ENCODE peak calls at places on chromosomes 2 and 18, in seven cellular contexts. One of them, this sample, is unnamed.

GRCh38 chr2:37191253-37191652 is 2.8 kb upstream of the SULT6B1 start:
- DNase-seq in tibial nerve: no peak
- DNase-seq in upper lobe of left lung: peak; percentile 59
- DNase-seq in sigmoid colon: no peak
- DNase-seq in SK-N-SH: no peak
- DNase-seq in GM12878: no peak
- DNase-seq in stomach: no peak
- DNase-seq in this sample: no peak

GRCh38 chr2:189486237-189486770 is 45.0 kb downstream of the WDR75 start:
- DNase-seq in tibial nerve: no peak
- DNase-seq in upper lobe of left lung: no peak
- DNase-seq in sigmoid colon: no peak
- DNase-seq in SK-N-SH: no peak
- DNase-seq in GM12878: no peak
- DNase-seq in stomach: no peak
- DNase-seq in this sample: no peak

GRCh38 chr18:69817335-69817935 is 130.2 kb downstream of the CD226 start:
- DNase-seq in tibial nerve: no peak
- DNase-seq in upper lobe of left lung: no peak
- DNase-seq in sigmoid colon: no peak
- DNase-seq in SK-N-SH: no peak
- DNase-seq in GM12878: no peak
- DNase-seq in stomach: no peak
- DNase-seq in this sample: no peak

GRCh38 chr2:98637401-98638144 is 29.2 kb downstream of the UNC50 start:
- DNase-seq in tibial nerve: no peak
- DNase-seq in upper lobe of left lung: no peak
- DNase-seq in sigmoid colon: no peak
- DNase-seq in SK-N-SH: no peak
- DNase-seq in GM12878: peak; percentile 67
- DNase-seq in stomach: no peak
- DNase-seq in this sample: no peak

GRCh38 chr2:54755641-54756326 is 32.3 kb downstream of the EML6 start:
- DNase-seq in tibial nerve: no peak
- DNase-seq in upper lobe of left lung: no peak
- DNase-seq in sigmoid colon: no peak
- DNase-seq in SK-N-SH: no peak
- DNase-seq in GM12878: peak; percentile 23
- DNase-seq in stomach: no peak
- DNase-seq in this sample: no peak

GRCh38 chr2:10331033-10331701 is 28.5 kb downstream of the HPCAL1 start:
- DNase-seq in tibial nerve: peak; percentile 40
- DNase-seq in upper lobe of left lung: peak; percentile 90
- DNase-seq in sigmoid colon: no peak
- DNase-seq in SK-N-SH: no peak
- DNase-seq in GM12878: peak; percentile 40
- DNase-seq in stomach: peak; percentile 78
- DNase-seq in this sample: no peak

GRCh38 chr2:177474904-177475474 is 82.4 kb downstream of the AGPS start:
- DNase-seq in tibial nerve: no peak
- DNase-seq in upper lobe of left lung: no peak
- DNase-seq in sigmoid colon: no peak
- DNase-seq in SK-N-SH: no peak
- DNase-seq in GM12878: no peak
- DNase-seq in stomach: no peak
- DNase-seq in this sample: no peak

GRCh38 chr2:36373149-36373880 is 17.7 kb downstream of the CRIM1 start:
- DNase-seq in tibial nerve: peak; percentile 39
- DNase-seq in upper lobe of left lung: no peak
- DNase-seq in sigmoid colon: no peak
- DNase-seq in SK-N-SH: no peak
- DNase-seq in GM12878: no peak
- DNase-seq in stomach: no peak
- DNase-seq in this sample: no peak

GRCh38 chr18:13611058-13611615 is 115.2 kb downstream of the FAM210A start:
- DNase-seq in tibial nerve: no peak
- DNase-seq in upper lobe of left lung: peak; percentile 71
- DNase-seq in sigmoid colon: peak; percentile 78
- DNase-seq in SK-N-SH: peak; percentile 52
- DNase-seq in GM12878: no peak
- DNase-seq in stomach: no peak
- DNase-seq in this sample: peak; percentile 37

GRCh38 chr2:74559912-74560311 is 5.4 kb downstream of the DOK1 start:
- DNase-seq in tibial nerve: no peak
- DNase-seq in upper lobe of left lung: no peak
- DNase-seq in sigmoid colon: no peak
- DNase-seq in SK-N-SH: no peak
- DNase-seq in GM12878: no peak
- DNase-seq in stomach: no peak
- DNase-seq in this sample: no peak

GRCh38 chr2:144520718-144521487 is 984 bp upstream of the ZEB2 start:
- DNase-seq in tibial nerve: no peak
- DNase-seq in upper lobe of left lung: no peak
- DNase-seq in sigmoid colon: no peak
- DNase-seq in SK-N-SH: no peak
- DNase-seq in GM12878: no peak
- DNase-seq in stomach: no peak
- DNase-seq in this sample: no peak

GRCh38 chr2:144518744-144519596 is 949 bp downstream of the ZEB2 start:
- DNase-seq in tibial nerve: no peak
- DNase-seq in upper lobe of left lung: no peak
- DNase-seq in sigmoid colon: no peak
- DNase-seq in SK-N-SH: no peak
- DNase-seq in GM12878: peak; percentile 41
- DNase-seq in stomach: no peak
- DNase-seq in this sample: no peak

GRCh38 chr2:144521702-144522101 is 1.8 kb upstream of the ZEB2 start:
- DNase-seq in tibial nerve: no peak
- DNase-seq in upper lobe of left lung: no peak
- DNase-seq in sigmoid colon: no peak
- DNase-seq in SK-N-SH: no peak
- DNase-seq in GM12878: no peak
- DNase-seq in stomach: no peak
- DNase-seq in this sample: peak; percentile 29

GRCh38 chr2:144519597-144519933 is 354 bp downstream of the ZEB2 start:
- DNase-seq in tibial nerve: no peak
- DNase-seq in upper lobe of left lung: no peak
- DNase-seq in sigmoid colon: no peak
- DNase-seq in SK-N-SH: no peak
- DNase-seq in GM12878: no peak
- DNase-seq in stomach: no peak
- DNase-seq in this sample: no peak

DNA sequence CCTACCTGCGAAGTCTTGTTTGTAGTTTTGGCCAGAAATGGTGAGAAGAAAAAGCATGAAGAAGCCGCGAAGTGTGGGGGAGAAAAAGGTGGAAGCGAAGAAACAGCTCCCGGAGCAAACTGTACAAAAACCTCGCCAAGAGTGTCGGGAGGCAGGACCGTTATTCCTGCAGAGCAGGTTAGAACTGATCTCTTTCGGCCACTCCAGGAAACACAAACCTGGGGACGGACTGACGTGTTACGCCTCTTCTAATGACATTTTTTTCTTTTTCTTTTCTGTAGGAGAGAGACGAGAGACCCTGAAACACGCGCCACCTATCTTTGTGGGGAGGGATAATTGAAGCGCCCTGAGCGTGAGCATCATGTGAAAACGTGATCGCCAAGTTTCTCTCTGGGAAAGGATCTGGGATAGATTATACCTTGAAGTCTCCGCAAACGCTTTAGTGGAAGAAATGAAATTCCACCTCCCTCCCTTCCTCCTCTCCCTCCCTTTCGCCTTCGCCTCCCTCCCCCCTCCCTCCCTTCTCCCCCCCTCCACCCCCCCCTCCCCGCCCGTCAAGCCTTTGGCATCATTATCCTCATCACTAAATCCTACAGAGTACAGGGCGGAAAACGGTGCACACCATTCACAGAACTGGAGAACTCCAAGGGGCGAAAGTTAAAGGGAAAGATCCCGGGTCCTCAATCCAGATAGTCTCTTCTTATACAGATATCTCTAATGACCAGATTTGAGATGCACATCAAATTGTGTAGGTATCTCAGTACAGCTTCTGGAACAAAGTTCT is at the start of gene ZEB2:
- DNase-seq in tibial nerve: peak; percentile 80
- DNase-seq in upper lobe of left lung: no peak
- DNase-seq in sigmoid colon: peak; percentile 88
- DNase-seq in SK-N-SH: peak; percentile 63
- DNase-seq in GM12878: no peak
- DNase-seq in stomach: no peak
- DNase-seq in this sample: peak; percentile 73
- TF ChIP-seq EP300 in tibial nerve: no peak
- TF ChIP-seq EP300 in upper lobe of left lung: no peak
- TF ChIP-seq EP300 in sigmoid colon: no peak
- TF ChIP-seq EP300 in SK-N-SH: no peak
- TF ChIP-seq EP300 in GM12878: no peak
- TF ChIP-seq EP300 in stomach: no peak
- TF ChIP-seq EP300 in this sample: no peak

DNA sequence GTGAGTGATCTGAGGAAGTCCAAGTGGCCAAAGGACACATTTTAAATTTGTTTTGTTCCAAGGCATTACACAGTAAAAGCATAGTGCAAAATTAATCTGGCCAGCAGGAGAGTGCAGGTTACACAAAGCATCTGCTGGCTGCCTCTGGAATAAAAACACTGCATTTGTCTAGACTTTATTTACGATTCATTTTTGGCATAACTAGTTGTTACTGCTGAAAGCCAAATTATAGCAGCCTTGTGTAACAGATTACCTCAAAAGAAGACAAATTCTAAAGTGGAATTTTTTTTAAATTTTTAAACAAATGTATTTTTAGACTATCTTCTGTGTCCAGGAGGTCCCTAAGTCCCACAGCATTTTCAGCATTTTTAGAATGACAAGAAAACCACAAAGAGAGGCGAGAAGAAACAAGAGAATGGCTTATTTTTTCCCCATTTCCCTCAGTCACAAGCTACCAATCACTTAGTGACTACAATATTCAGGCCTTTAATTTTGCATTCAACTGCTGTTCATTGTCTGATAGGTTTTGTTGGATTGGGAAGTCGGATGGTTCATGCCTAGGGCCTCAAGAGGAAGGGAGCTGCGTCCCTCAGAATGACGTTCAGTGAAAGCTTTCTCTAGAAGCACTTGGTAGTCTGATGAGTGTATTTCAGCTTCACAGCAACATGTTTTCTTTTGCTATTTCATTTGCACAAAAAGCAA is 46.0 kb downstream of the TMEFF2 start:
- DNase-seq in tibial nerve: no peak
- DNase-seq in upper lobe of left lung: no peak
- DNase-seq in sigmoid colon: no peak
- DNase-seq in SK-N-SH: no peak
- DNase-seq in GM12878: no peak
- DNase-seq in stomach: no peak
- DNase-seq in this sample: peak; percentile 10
- H3K27ac ChIP-seq in tibial nerve: no peak overlapping the region
- H3K27ac ChIP-seq in upper lobe of left lung: peak overlapping the region; percentile 27
- H3K27ac ChIP-seq in sigmoid colon: peak overlapping the region; percentile 37
- H3K27ac ChIP-seq in SK-N-SH: peak overlapping the region; percentile 39
- H3K27ac ChIP-seq in GM12878: no peak overlapping the region
- H3K27ac ChIP-seq in stomach: no peak overlapping the region
- H3K27ac ChIP-seq in this sample: peak overlapping the region; percentile 33

GRCh38 chr2:112776113-112776512 is 8.2 kb downstream of the IL1A start:
- DNase-seq in tibial nerve: no peak
- DNase-seq in upper lobe of left lung: no peak
- DNase-seq in sigmoid colon: no peak
- DNase-seq in SK-N-SH: no peak
- DNase-seq in GM12878: no peak
- DNase-seq in stomach: no peak
- DNase-seq in this sample: no peak

GRCh38 chr2:112773510-112773909 is 9.1 kb upstream of the CKAP2L start:
- DNase-seq in tibial nerve: no peak
- DNase-seq in upper lobe of left lung: no peak
- DNase-seq in sigmoid colon: no peak
- DNase-seq in SK-N-SH: no peak
- DNase-seq in GM12878: no peak
- DNase-seq in stomach: no peak
- DNase-seq in this sample: no peak

GRCh38 chr2:112773091-112773490 is 8.7 kb upstream of the CKAP2L start:
- DNase-seq in tibial nerve: no peak
- DNase-seq in upper lobe of left lung: no peak
- DNase-seq in sigmoid colon: no peak
- DNase-seq in SK-N-SH: no peak
- DNase-seq in GM12878: no peak
- DNase-seq in stomach: no peak
- DNase-seq in this sample: no peak

GRCh38 chr2:112777036-112777435 is 7.3 kb downstream of the IL1A start:
- DNase-seq in tibial nerve: no peak
- DNase-seq in upper lobe of left lung: no peak
- DNase-seq in sigmoid colon: no peak
- DNase-seq in SK-N-SH: no peak
- DNase-seq in GM12878: no peak
- DNase-seq in stomach: no peak
- DNase-seq in this sample: no peak

GRCh38 chr2:112774536-112775285 is 9.6 kb downstream of the IL1A start:
- DNase-seq in tibial nerve: no peak
- DNase-seq in upper lobe of left lung: no peak
- DNase-seq in sigmoid colon: no peak
- DNase-seq in SK-N-SH: no peak
- DNase-seq in GM12878: no peak
- DNase-seq in stomach: no peak
- DNase-seq in this sample: no peak
- TF ChIP-seq EP300 in tibial nerve: no peak
- TF ChIP-seq EP300 in upper lobe of left lung: no peak
- TF ChIP-seq EP300 in sigmoid colon: no peak
- TF ChIP-seq EP300 in SK-N-SH: no peak
- TF ChIP-seq EP300 in GM12878: no peak
- TF ChIP-seq EP300 in stomach: no peak
- TF ChIP-seq EP300 in this sample: no peak

GRCh38 chr2:237433920-237434319 is 20.0 kb upstream of the COL6A3 start:
- DNase-seq in tibial nerve: no peak
- DNase-seq in upper lobe of left lung: no peak
- DNase-seq in sigmoid colon: no peak
- DNase-seq in SK-N-SH: no peak
- DNase-seq in GM12878: no peak
- DNase-seq in stomach: no peak
- DNase-seq in this sample: no peak
- H3K27ac ChIP-seq in tibial nerve: no peak overlapping the region
- H3K27ac ChIP-seq in upper lobe of left lung: no peak overlapping the region
- H3K27ac ChIP-seq in sigmoid colon: no peak overlapping the region
- H3K27ac ChIP-seq in SK-N-SH: peak overlapping the region; percentile 99
- H3K27ac ChIP-seq in GM12878: no peak overlapping the region
- H3K27ac ChIP-seq in stomach: no peak overlapping the region
- H3K27ac ChIP-seq in this sample: no peak overlapping the region

GRCh38 chr2:173963323-173963816 is 1.8 kb downstream of the SP3 start:
- DNase-seq in tibial nerve: peak; percentile 41
- DNase-seq in upper lobe of left lung: no peak
- DNase-seq in sigmoid colon: peak; percentile 67
- DNase-seq in SK-N-SH: no peak
- DNase-seq in GM12878: no peak
- DNase-seq in stomach: no peak
- DNase-seq in this sample: no peak

GRCh38 chr2:173965372-173966025 is at the start of gene SP3:
- DNase-seq in tibial nerve: peak; percentile 96
- DNase-seq in upper lobe of left lung: peak; percentile 97
- DNase-seq in sigmoid colon: peak; percentile 99
- DNase-seq in SK-N-SH: peak; percentile 98
- DNase-seq in GM12878: peak; percentile 80
- DNase-seq in stomach: peak; percentile 97
- DNase-seq in this sample: peak; percentile 99

GRCh38 chr2:173964565-173965371 is 405 bp downstream of the SP3 start:
- DNase-seq in tibial nerve: peak; percentile 81
- DNase-seq in upper lobe of left lung: peak; percentile 95
- DNase-seq in sigmoid colon: peak; percentile 97
- DNase-seq in SK-N-SH: peak; percentile 83
- DNase-seq in GM12878: peak; percentile 35
- DNase-seq in stomach: peak; percentile 85
- DNase-seq in this sample: peak; percentile 92

GRCh38 chr2:173962583-173963110 is 2.5 kb downstream of the SP3 start:
- DNase-seq in tibial nerve: no peak
- DNase-seq in upper lobe of left lung: no peak
- DNase-seq in sigmoid colon: no peak
- DNase-seq in SK-N-SH: no peak
- DNase-seq in GM12878: no peak
- DNase-seq in stomach: no peak
- DNase-seq in this sample: no peak

GRCh38 chr2:173963817-173964564 is 1.2 kb downstream of the SP3 start:
- DNase-seq in tibial nerve: peak; percentile 85
- DNase-seq in upper lobe of left lung: peak; percentile 99
- DNase-seq in sigmoid colon: peak; percentile 95
- DNase-seq in SK-N-SH: peak; percentile 90
- DNase-seq in GM12878: peak; percentile 66
- DNase-seq in stomach: peak; percentile 93
- DNase-seq in this sample: peak; percentile 94
- TF ChIP-seq EP300 in tibial nerve: no peak
- TF ChIP-seq EP300 in upper lobe of left lung: no peak
- TF ChIP-seq EP300 in sigmoid colon: no peak
- TF ChIP-seq EP300 in SK-N-SH: no peak
- TF ChIP-seq EP300 in GM12878: no peak
- TF ChIP-seq EP300 in stomach: no peak
- TF ChIP-seq EP300 in this sample: no peak

This sample was measured in ovary.